ENCODE peak calls at places on chromosomes 16 and 17, in six cellular contexts. A is mucosa of descending colon; U is uterus; I is colonic mucosa; C is CD8-positive, alpha-beta memory T cell; Y is mesenchymal stem cell. J is an unnamed sample.

GRCh38 chr17:81794074-81794476 is 9.9 kb upstream of the GCGR start:
- DNase-seq in Y (no peak), U (no peak), A (no peak), C (no peak), I (no peak), J (no peak)

GRCh38 chr17:3527896-3528603 is 29.6 kb downstream of the TRPV3 start:
- DNase-seq in C (no peak), I (no peak), U (no peak), Y (no peak), A (no peak), J (no peak)

GRCh38 chr16:9248162-9248561 is 156.7 kb downstream of the HAPSTR1 start:
- DNase-seq in U (no peak), A (no peak), C (no peak), Y (no peak), I (no peak), J (no peak)

GRCh38 chr17:75813081-75814020 is 28.7 kb downstream of the UNK start:
- DNase-seq in Y (no peak), C (peak; percentile 40), U (no peak), I (no peak), A (no peak), J (no peak)

GRCh38 chr16:87126403-87127025 is 190.7 kb downstream of the C16orf95 start:
- DNase-seq in I (no peak), C (no peak), U (no peak), A (no peak), Y (no peak), J (no peak)

GRCh38 chr16:13835357-13835756 is 84.6 kb upstream of the ERCC4 start:
- DNase-seq in Y (no peak), A (no peak), C (no peak), I (no peak), U (no peak), J (no peak)

GRCh38 chr17:3635474-3636153 is 436 bp downstream of the SHPK start:
- DNase-seq in Y (no peak), A (peak; percentile 73), U (no peak), C (no peak), I (peak; percentile 66), J (peak; percentile 16)

GRCh38 chr16:30731411-30731810 is 16.8 kb upstream of the PHKG2 start:
- DNase-seq in Y (peak; percentile 22), A (no peak), C (no peak), I (no peak), U (no peak), J (no peak)

GRCh38 chr17:62824290-62825135 is 16.4 kb upstream of the MARCHF10 start:
- DNase-seq in Y (peak; percentile 93), C (no peak), A (no peak), I (no peak), U (no peak), J (peak; percentile 97)

GRCh38 chr16:46972429-46972970 is 974 bp downstream of the DNAJA2 start:
- DNase-seq in C (no peak), I (no peak), U (no peak), A (no peak), Y (peak; percentile 33), J (peak; percentile 59)

GRCh38 chr17:33469911-33470310 is 176.8 kb upstream of the ASIC2 start:
- DNase-seq in C (no peak), I (peak; percentile 19), U (peak; percentile 29), Y (peak; percentile 97), A (no peak), J (peak; percentile 94)

GRCh38 chr17:43211480-43212402 is at the start of gene TMEM106A:
- DNase-seq in I (peak; percentile 87), A (peak; percentile 85), C (peak; percentile 84), U (peak; percentile 83), Y (peak; percentile 91), J (peak; percentile 94)

GRCh38 chr17:77373298-77374169 is 232.8 kb downstream of the SEC14L1 start:
- DNase-seq in A (peak; percentile 61), C (peak; percentile 75), Y (peak; percentile 73), U (peak; percentile 75), I (no peak), J (peak; percentile 73)
- H3K4me1 ChIP-seq in A (peaks cover 40% of the 10 kb centered on the region), C (peaks cover 79% of the 10 kb centered on the region), Y (peaks cover 63% of the 10 kb centered on the region), U (peaks cover 36% of the 10 kb centered on the region), I (peaks cover 23% of the 10 kb centered on the region), J (peaks cover 42% of the 10 kb centered on the region)

GRCh38 chr16:50036426-50036825 is 11.4 kb downstream of the CNEP1R1 start:
- DNase-seq in A (no peak), I (peak; percentile 32), C (no peak), Y (no peak), U (no peak), J (no peak)
- H3K4me1 ChIP-seq in A (peaks cover 30% of the 10 kb centered on the region), I (peaks cover 5% of the 10 kb centered on the region), C (no peaks in the 10 kb centered on the region), Y (no peaks in the 10 kb centered on the region), U (no peaks in the 10 kb centered on the region), J (no peaks in the 10 kb centered on the region)

GRCh38 chr17:56269998-56270397 is 116.7 kb downstream of the ANKFN1 start:
- DNase-seq in Y (no peak), C (no peak), I (no peak), A (no peak), U (no peak), J (no peak)

GRCh38 chr17:56274491-56274890 is 121.2 kb downstream of the ANKFN1 start:
- DNase-seq in C (no peak), A (no peak), I (no peak), Y (no peak), U (no peak), J (no peak)

DNA sequence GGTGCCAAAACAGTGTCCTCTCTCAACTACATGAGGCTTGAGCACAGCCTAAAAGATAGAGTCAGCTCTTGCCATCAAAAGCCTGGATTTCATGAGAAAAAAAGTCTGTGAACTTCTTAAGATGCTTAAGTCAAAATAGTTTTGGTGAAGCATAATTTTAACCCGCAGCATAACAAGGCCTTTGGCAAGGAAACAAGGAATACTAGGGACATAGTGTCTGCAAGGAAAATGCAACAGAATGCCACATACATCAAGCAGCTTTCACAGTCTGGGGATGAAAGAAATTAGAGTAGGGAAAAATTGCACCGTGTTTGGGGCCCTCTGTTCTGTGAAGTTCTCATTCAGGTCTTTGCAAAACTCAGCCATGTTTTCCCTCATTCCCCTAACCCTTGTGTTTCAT is 116.2 kb downstream of the ANKFN1 start:
- DNase-seq in U (no peak), Y (no peak), I (no peak), A (no peak), C (no peak), J (peak; percentile 49)
- H3K4me1 ChIP-seq in U (no peaks in the 10 kb centered on the region), Y (no peaks in the 10 kb centered on the region), I (no peaks in the 10 kb centered on the region), A (no peaks in the 10 kb centered on the region), C (no peaks in the 10 kb centered on the region), J (peaks cover 17% of the 10 kb centered on the region)

DNA sequence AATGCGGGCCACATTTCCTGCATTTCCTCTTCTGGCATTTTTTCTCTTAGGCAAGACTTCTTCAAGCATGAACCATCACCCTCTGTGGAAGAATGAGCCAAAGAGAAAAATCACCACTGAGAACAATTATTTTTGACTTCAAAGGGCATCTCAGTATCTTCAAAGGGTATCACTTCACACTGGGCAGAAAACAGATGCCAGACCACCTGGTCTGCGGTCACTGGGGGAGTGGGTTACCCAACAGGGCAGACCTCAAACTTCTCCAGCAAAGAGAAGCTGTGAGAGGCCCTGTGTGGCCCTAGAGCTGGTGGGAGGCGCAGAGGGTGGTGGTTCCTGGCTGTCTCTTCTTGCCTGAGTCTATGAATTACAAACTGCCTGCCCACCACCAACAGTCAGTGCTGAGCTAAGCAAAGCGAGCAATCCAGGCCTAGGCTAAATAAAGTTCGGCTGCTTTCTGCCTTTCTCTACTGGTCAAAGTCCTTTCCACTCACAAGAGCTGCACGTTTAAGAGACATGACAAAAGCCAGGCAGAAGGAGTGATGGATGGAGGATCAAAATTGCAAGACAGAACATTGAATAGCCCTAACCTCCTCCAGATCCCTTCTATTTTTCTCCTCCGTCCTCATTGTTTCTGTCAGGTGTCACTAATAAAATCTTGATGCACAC is 602.7 kb upstream of the CDH5 start:
- DNase-seq in A (no peak), Y (no peak), U (no peak), C (no peak), I (no peak), J (no peak)
- H3K4me1 ChIP-seq in A (no peaks in the 10 kb centered on the region), Y (no peaks in the 10 kb centered on the region), U (no peaks in the 10 kb centered on the region), C (no peaks in the 10 kb centered on the region), I (no peaks in the 10 kb centered on the region), J (no peaks in the 10 kb centered on the region)

GRCh38 chr16:1542533-1542932 is 9.1 kb downstream of the TMEM204 start:
- DNase-seq in A (no peak), I (no peak), C (no peak), U (no peak), Y (no peak), J (no peak)
- H3K4me1 ChIP-seq in A (peaks cover 2% of the 10 kb centered on the region), I (peaks cover 5% of the 10 kb centered on the region), C (peaks cover 70% of the 10 kb centered on the region), U (peaks cover 28% of the 10 kb centered on the region), Y (peaks cover 25% of the 10 kb centered on the region), J (peaks cover 5% of the 10 kb centered on the region)

GRCh38 chr17:17748604-17749003 is 67.3 kb downstream of the RAI1 start:
- DNase-seq in C (no peak), U (no peak), Y (no peak), A (no peak), I (no peak), J (no peak)

GRCh38 chr17:17750881-17751280 is 69.6 kb downstream of the RAI1 start:
- DNase-seq in Y (no peak), C (peak; percentile 74), I (peak; percentile 36), U (no peak), A (no peak), J (no peak)

GRCh38 chr17:17749025-17749772 is 67.9 kb downstream of the RAI1 start:
- DNase-seq in I (no peak), Y (no peak), U (no peak), A (no peak), C (no peak), J (no peak)

GRCh38 chr17:17751489-17751995 is 70.3 kb downstream of the RAI1 start:
- DNase-seq in U (no peak), I (no peak), A (no peak), Y (no peak), C (no peak), J (peak; percentile 43)

GRCh38 chr17:17749921-17750320 is 68.7 kb downstream of the RAI1 start:
- DNase-seq in A (no peak), U (no peak), Y (peak; percentile 63), C (peak; percentile 67), I (peak; percentile 46), J (peak; percentile 56)
- H3K4me1 ChIP-seq in A (peaks cover 15% of the 10 kb centered on the region), U (peaks cover 17% of the 10 kb centered on the region), Y (peaks cover 31% of the 10 kb centered on the region), C (peaks cover 52% of the 10 kb centered on the region), I (peaks cover 12% of the 10 kb centered on the region), J (peaks cover 23% of the 10 kb centered on the region)

GRCh38 chr17:7235693-7236665 is 1.7 kb upstream of the DVL2 start:
- DNase-seq in C (no peak), U (no peak), A (no peak), I (no peak), Y (peak; percentile 65), J (peak; percentile 47)

GRCh38 chr17:7237761-7238417 is 1.4 kb downstream of the PHF23 start:
- DNase-seq in C (peak; percentile 88), U (peak; percentile 85), A (peak; percentile 92), I (peak; percentile 95), Y (peak; percentile 70), J (peak; percentile 77)

GRCh38 chr17:7237266-7237760 is 1.9 kb downstream of the PHF23 start:
- DNase-seq in U (no peak), C (no peak), Y (no peak), A (no peak), I (no peak), J (no peak)

GRCh38 chr17:7238418-7239090 is 703 bp downstream of the PHF23 start:
- DNase-seq in Y (no peak), U (no peak), A (peak; percentile 66), C (peak; percentile 65), I (no peak), J (peak; percentile 56)

DNA sequence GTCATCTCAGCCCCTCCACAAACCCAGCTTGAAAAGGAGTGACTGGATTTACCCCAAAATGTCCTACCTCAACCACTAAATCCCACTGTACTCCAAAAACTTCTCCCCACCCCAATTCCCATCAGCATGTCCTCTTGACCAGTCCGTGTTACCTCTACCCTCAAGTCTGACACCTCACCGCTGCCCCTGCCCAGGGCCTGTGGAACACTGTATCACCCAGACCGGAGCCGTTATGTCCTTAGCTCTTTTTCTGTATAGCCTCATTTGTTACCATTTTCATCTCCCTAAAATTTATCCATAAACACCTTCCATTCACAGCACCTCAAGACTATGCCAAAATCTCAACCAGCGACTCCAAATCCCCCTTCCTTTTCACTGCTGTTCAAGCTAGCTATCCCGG is 2.4 kb downstream of the PHF23 start:
- DNase-seq in Y (no peak), A (no peak), U (no peak), C (no peak), I (no peak), J (no peak)
- H3K4me1 ChIP-seq in Y (peaks cover 37% of the 10 kb centered on the region), A (peaks cover 49% of the 10 kb centered on the region), U (peaks cover 13% of the 10 kb centered on the region), C (peaks cover 55% of the 10 kb centered on the region), I (peaks cover 28% of the 10 kb centered on the region), J (peaks cover 38% of the 10 kb centered on the region)